ENCODE peak calls at places on chromosomes 7 and 10, in four cellular contexts. E is K562, D is HepG2, W is GM12878. O is an unnamed sample.

GRCh38 chr10:103835121-103836045 is 20.0 kb downstream of the SH3PXD2A start:
- DNase-seq in E (no peak), D (no peak), W (no peak), O (no peak)

GRCh38 chr7:93194368-93194767 is 31.9 kb downstream of the HEPACAM2 start:
- DNase-seq in E (no peak), D (peak), W (no peak), O (no peak)

GRCh38 chr10:18658301-18658991 is 785 bp upstream of the ARL5B start:
- DNase-seq in E (no peak), D (peak), W (peak), O (no peak)

GRCh38 chr7:31047282-31047681 is 4.8 kb upstream of the ADCYAP1R1 start:
- DNase-seq in E (no peak), D (no peak), W (no peak), O (no peak)

GRCh38 chr10:125848857-125849256 is 25.5 kb downstream of the BCCIP start:
- DNase-seq in E (no peak), D (no peak), W (no peak), O (no peak)

GRCh38 chr7:4602905-4603842 is 78.9 kb upstream of the FOXK1 start:
- DNase-seq in E (no peak), D (no peak), W (no peak), O (no peak)

GRCh38 chr7:22854158-22855048 is 31.8 kb upstream of the TOMM7 start:
- DNase-seq in E (peak), D (peak), W (peak), O (peak)

GRCh38 chr7:44618754-44619153 is 12.3 kb downstream of the OGDH start:
- DNase-seq in E (no peak), D (no peak), W (no peak), O (no peak)

GRCh38 chr10:12534824-12535223 is 185.5 kb downstream of the CAMK1D start:
- DNase-seq in E (no peak), D (no peak), W (no peak), O (no peak)

GRCh38 chr7:116546916-116547315 is 22.1 kb downstream of the CAV1 start:
- DNase-seq in E (no peak), D (no peak), W (no peak), O (no peak)

GRCh38 chr7:42137941-42138340 is 99.1 kb downstream of the GLI3 start:
- DNase-seq in E (no peak), D (no peak), W (no peak), O (no peak)

GRCh38 chr10:116364808-116365207 is 40.6 kb downstream of the CCDC172 start:
- DNase-seq in E (no peak), D (no peak), W (no peak), O (no peak)

GRCh38 chr7:41152179-41152678 is 550.7 kb downstream of the INHBA start:
- DNase-seq in E (no peak), D (no peak), W (no peak), O (no peak)

GRCh38 chr10:110525349-110526260 is 27.9 kb downstream of the DUSP5 start:
- DNase-seq in E (no peak), D (no peak), W (no peak), O (no peak)

GRCh38 chr10:94042001-94042813 is 48.5 kb downstream of the PLCE1 start:
- DNase-seq in E (no peak), D (no peak), W (peak), O (no peak)

GRCh38 chr10:91190876-91191580 is 29.4 kb upstream of the PCGF5 start:
- DNase-seq in E (no peak), D (no peak), W (no peak), O (no peak)

DNA sequence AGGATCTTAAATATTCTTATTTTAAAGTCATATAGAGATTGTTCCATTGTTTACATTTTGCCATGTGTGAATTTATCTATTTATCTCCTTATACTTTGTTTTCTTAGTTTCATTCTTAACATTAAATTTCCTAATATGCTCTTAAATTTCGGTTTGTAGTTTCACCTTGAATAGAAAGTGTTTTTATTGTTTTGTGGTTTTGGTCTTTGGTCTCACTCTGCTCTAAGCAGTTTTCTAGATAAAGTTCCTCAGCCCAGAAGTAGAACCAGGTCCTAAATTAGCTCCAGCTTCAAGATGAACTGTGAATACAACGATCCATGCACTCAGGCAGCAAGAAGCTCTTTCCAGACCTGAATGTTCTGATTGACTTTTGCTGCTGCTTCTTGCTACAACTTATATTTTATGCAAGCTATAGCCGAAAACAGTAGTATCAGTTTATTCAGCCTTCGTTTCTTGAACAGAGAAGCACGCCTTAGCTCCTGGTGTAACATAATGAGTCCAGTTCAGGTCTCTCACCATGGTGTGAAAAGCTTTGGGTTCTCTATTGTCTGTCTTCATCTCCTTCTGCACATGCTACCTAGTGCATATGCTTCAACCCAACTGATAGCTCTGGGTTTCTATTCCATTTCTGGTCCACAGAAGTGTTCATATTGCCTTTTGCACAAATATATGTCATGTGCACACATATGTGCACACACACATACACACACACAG is 95.3 kb downstream of the SEM1 start:
- DNase-seq in E (no peak), D (no peak), W (no peak), O (no peak)
- TF ChIP-seq TARDBP in E (no peak), D (no peak), W (no peak), O (no peak)

DNA sequence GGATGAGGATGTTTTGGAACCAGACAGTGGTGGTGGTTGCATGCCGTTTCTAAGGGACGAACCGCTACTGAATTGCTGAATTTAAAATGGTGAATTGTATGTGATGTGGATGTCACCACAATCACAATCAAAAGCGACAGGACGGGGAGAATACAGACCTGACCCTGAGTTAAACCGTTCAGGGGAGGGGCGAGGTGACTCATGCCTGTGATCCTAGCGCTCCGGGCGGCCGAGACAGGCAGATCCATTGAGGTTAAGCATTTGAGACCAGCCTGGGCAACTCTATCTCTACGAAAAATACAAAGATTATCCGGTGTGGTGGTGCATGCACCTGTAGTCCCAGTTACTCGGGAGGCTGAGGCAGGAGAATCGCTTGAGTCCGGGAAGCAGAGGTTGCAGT is 46.4 kb downstream of the UNCX start:
- DNase-seq in E (no peak), D (no peak), W (no peak), O (no peak)
- TF ChIP-seq FOXK2 in E (no peak), D (no peak), W (no peak), O (no peak)

GRCh38 chr10:96511044-96511945 is 2.4 kb downstream of the TLL2 start:
- DNase-seq in E (peak), D (peak), W (no peak), O (peak)
- TF ChIP-seq FOXM1 in E (no peak), D (no peak), W (no peak), O (no peak)

GRCh38 chr10:14507721-14508120 is 177.0 kb upstream of the FRMD4A start:
- DNase-seq in E (no peak), D (no peak), W (no peak), O (no peak)

GRCh38 chr10:14508725-14509124 is 178.0 kb upstream of the FRMD4A start:
- DNase-seq in E (no peak), D (no peak), W (no peak), O (no peak)

GRCh38 chr10:14510346-14510745 is 179.6 kb upstream of the FRMD4A start:
- DNase-seq in E (no peak), D (no peak), W (no peak), O (no peak)

GRCh38 chr10:14502451-14502850 is 171.7 kb upstream of the FRMD4A start:
- DNase-seq in E (no peak), D (no peak), W (no peak), O (no peak)

DNA sequence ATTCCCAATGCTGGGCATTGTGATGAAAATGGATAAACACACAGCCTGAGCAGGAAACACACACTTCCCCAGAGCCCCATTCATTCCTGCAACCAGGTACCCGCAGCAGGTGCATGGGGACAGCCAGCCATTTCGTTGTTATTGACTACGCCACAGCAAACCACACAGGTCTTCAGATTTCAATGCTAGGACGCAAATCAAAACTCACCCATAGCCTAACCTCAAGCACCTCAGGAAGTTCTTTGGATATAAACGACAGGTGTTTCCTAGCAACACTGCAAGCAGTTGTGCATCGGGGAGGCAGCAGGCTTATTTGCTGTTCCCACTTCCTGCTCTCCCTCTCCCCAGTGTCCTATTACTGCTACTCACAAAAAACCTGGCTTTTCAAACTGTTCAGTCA is 176.4 kb upstream of the FRMD4A start:
- DNase-seq in E (no peak), D (no peak), W (no peak), O (no peak)
- TF ChIP-seq TARDBP in E (no peak), D (no peak), W (no peak), O (no peak)